ENCODE peak calls at places on chromosome 9, in five cellular contexts. S, E, R, P and X are unnamed samples.

GRCh38 chr9:131395745-131396479 is 2.0 kb downstream of the PRRC2B start:
- DNase-seq in E (peak), R (no peak), S (no peak), P (no peak), X (no peak)

GRCh38 chr9:137431416-137431931 is 8.3 kb downstream of the NOXA1 start:
- DNase-seq in P (no peak), R (peak), S (no peak), E (no peak), X (no peak)

GRCh38 chr9:86043999-86044398 is 55.4 kb downstream of the GOLM1 start:
- DNase-seq in R (no peak), P (no peak), S (no peak), E (no peak), X (no peak)

GRCh38 chr9:23769307-23769935 is 56.6 kb downstream of the ELAVL2 start:
- DNase-seq in E (no peak), P (peak), S (no peak), R (no peak), X (peak)

GRCh38 chr9:137582286-137582860 is 3.6 kb upstream of the DPH7 start:
- DNase-seq in P (no peak), S (peak), E (no peak), R (no peak), X (peak)

GRCh38 chr9:133141833-133142594 is 21.0 kb upstream of the RALGDS start:
- DNase-seq in P (peak), S (peak), R (no peak), E (no peak), X (no peak)

GRCh38 chr9:87872079-87872624 is 10.5 kb upstream of the SPATA31E1 start:
- DNase-seq in E (no peak), S (no peak), R (no peak), P (no peak), X (no peak)

GRCh38 chr9:74309654-74310053 is 187.5 kb upstream of the RORB start:
- DNase-seq in S (no peak), R (no peak), P (no peak), E (no peak), X (no peak)

GRCh38 chr9:119841005-119841404 is 471.8 kb upstream of the BRINP1 start:
- DNase-seq in P (no peak), E (no peak), S (no peak), R (no peak), X (no peak)

GRCh38 chr9:118701985-118702384 is 667.2 kb downstream of the BRINP1 start:
- DNase-seq in E (no peak), P (no peak), R (no peak), S (no peak), X (no peak)

GRCh38 chr9:16611969-16612368 is 258.5 kb downstream of the BNC2 start:
- DNase-seq in P (no peak), E (no peak), R (no peak), S (no peak), X (no peak)

GRCh38 chr9:135463140-135463539 is 16.4 kb upstream of the PPP1R26 start:
- DNase-seq in E (peak), P (no peak), S (no peak), R (no peak), X (peak)

GRCh38 chr9:106916491-106917235 is 53.7 kb downstream of the ZNF462 start:
- DNase-seq in P (peak), E (no peak), S (no peak), R (peak), X (peak)

GRCh38 chr9:116312221-116312620 is 158.6 kb downstream of the PAPPA start:
- DNase-seq in E (no peak), R (peak), P (no peak), S (no peak), X (no peak)

GRCh38 chr9:131304676-131305366 is 15.3 kb downstream of the PLPP7 start:
- DNase-seq in E (no peak), P (no peak), S (no peak), R (no peak), X (no peak)

GRCh38 chr9:83266618-83267543 is 203.9 kb upstream of the RASEF start:
- DNase-seq in P (no peak), E (no peak), R (peak), S (no peak), X (peak)

GRCh38 chr9:13100914-13101572 is 178.4 kb downstream of the MPDZ start:
- DNase-seq in S (no peak), R (no peak), P (no peak), E (no peak), X (no peak)

GRCh38 chr9:126516936-126517750 is 96.6 kb upstream of the LMX1B start:
- DNase-seq in P (no peak), E (no peak), R (no peak), S (no peak), X (peak)

GRCh38 chr9:124000161-124000783 is 11.3 kb upstream of the LHX2 start:
- DNase-seq in E (no peak), S (no peak), R (no peak), P (no peak), X (no peak)

GRCh38 chr9:12735669-12736068 is 39.2 kb upstream of the LURAP1L start:
- DNase-seq in R (no peak), E (no peak), P (no peak), S (no peak), X (no peak)

DNA sequence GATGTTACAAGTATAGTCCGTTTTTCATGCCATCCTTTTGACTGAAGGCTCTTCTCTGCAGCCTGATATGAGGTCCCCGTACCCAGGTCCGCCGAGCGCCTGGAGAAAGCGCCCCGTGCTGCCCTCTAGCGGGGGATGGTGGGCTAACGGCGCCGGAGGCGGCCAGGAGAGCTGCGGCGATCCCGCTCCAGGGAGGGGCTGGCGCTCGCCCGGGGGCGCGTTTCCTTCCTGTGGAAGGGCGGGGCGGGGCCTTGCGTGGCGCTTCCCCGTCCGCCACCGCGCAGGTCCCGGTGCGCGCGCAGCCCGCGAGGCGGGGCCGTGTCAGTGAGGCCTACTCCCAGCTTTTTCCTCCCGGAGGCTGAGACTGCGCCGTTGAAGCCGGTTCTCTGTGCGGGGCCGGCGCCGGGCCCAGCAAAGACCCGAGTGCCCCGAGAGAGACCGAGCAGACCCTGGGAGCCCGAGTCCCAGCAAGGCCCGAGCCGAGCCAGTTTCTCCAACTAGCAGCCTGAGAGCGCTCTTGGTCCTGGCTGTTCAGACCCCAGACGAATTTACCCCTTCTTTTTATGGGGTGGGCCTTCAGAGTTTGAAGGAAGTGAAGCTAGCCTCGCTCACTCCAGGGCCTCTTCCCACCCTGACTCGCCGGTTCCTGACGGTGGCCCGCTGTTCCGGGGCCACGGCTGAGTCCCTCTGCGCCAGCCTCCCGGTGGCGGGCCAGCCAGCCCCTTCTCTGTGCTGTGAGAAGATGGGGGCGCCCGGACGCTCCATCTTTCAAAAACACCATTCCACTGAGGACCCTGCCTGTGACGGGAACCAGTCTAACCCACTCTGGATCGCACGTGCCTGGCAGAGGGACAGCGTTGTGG is 9.7 kb upstream of the PHF2 start:
- DNase-seq in S (peak), P (peak), R (peak), E (peak), X (peak)
- TF ChIP-seq POLR2A in S (peak), P (peak), R (peak), E (peak), X (peak)

GRCh38 chr9:33250458-33250995 is 10.6 kb downstream of the SPINK4 start:
- DNase-seq in R (no peak), P (no peak), S (no peak), E (no peak), X (no peak)
- TF ChIP-seq POLR2A in R (no peak), P (no peak), S (no peak), E (no peak), X (no peak)

DNA sequence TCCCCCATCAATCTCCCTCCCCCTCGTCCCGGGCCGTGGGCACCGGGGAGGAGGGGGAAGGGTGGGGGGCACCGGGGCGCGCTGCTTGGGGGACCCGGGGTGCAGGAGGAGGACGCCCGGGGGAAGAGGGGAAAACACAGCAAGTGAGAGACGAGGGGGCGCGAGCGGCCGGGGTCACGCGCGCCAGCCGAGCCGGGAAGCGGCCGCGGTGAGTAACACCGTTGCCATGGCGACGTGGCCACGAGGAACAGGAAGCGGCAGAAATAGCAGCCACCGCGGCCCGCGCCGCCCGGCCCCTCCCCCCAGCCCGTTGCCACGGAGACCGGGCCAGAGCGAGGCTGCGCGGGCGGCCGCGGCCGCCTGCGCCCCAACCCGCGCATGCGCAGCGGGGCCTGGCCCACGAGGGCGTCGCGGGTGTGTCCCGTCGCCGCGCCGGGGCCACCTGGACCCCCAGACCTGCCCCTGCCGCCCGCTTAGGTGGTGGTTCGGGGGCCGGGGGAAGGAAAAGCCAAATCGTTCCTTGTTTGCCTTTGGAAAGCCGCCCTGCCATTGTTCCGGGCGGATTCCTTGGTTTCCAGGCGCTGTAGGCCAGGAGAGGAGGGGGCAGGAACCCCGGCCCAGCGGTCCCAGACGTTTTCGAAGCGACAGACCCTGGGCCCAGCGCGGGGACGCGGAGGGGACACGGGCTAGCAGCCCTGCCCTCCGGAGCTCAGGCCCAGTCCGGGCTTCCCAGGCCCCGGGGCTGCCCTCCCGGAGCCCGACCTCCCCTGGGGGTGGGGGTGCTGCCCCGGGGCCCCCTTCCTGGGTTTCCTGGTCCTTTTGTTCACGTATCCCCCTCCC is 207.1 kb downstream of the C9orf50 start:
- DNase-seq in E (peak), P (peak), S (peak), R (peak), X (peak)
- TF ChIP-seq POLR2A in E (peak), P (peak), S (no peak), R (peak), X (peak)

GRCh38 chr9:33524431-33524947 is 438 bp downstream of the ANKRD18B start:
- DNase-seq in P (peak), E (no peak), S (no peak), R (no peak), X (no peak)
- TF ChIP-seq POLR2A in P (no peak), E (no peak), S (no peak), R (no peak), X (no peak)

DNA sequence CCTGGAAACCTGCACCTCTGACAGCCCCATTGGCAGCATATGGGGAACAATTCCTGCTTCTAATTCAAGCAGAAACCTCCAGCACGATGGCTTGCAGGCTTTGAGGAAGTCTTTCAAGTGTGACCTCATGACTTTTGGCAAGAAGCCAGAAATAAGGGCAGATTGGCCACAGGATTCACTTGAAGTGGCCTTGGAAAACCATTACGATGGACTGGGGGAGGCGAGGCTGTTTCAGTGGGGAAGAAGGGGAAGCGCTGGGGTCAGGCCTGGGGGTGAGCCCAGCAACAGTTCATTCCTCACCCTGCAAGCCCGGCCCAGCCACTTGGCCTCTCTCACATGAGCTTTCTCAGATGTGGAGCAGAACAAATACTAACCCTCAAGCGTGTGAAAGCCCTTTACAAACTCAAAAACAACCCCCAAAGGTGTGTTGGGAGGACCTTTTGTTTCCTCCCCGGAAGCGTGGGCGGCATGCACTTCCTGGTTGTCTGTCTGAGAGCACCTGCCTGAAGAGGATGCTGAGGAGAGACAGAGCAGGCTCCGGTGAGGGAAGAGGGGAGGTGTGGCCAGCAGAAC is 26.9 kb upstream of the EEIG1 start:
- DNase-seq in E (peak), R (peak), P (peak), S (peak), X (peak)
- TF ChIP-seq POLR2A in E (no peak), R (no peak), P (no peak), S (no peak), X (no peak)

DNA sequence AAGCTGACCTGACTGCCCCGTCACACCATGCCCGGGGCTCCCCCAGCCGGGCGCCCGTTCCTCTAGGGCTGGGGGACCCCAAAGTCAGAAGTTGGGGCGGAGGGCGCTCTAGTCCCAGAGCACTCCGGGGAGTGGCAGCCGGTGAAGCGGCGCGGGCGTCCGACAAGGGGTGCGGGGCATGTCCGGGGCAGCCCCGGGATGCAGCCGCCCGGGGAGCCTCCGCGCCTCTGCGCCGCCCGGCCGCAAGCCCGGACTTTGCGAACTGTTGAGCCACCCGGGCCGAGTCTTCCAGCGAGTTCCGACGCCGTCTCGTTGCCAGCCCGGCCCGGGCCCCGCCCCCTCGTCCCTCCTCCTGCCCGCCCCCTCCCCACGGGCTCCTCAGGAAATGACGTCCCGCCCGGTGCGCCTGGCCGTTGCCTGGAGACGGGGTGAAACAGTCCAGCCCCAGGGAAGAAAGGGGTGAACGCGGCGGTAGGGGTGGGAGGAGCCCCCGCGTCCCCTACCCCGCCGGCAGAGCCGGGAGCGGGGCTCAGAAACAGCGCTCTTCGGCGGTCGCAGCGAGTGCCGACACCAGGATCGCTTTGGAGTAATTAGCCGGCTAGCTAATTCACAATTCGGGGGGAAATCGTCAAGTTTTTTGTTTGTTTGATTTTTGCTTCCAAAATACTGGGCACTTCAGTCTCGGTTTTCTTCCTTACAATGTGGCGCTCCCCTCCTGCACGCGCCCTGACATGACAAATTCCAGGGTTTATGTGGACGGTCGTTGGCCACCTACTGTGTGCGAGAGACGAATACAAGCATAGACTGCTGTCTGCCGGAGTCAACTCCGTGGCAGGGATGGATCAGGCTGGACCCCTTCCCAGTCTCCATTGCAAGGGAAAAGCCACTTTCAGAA is at the start of gene WHRN:
- DNase-seq in E (peak), P (peak), S (peak), R (peak), X (peak)
- TF ChIP-seq POLR2A in E (peak), P (peak), S (no peak), R (peak), X (peak)

GRCh38 chr9:111711548-111711947 is 50.1 kb downstream of the GNG10 start:
- DNase-seq in S (no peak), E (no peak), P (no peak), R (no peak), X (no peak)
- TF ChIP-seq POLR2A in S (no peak), E (no peak), P (no peak), R (no peak), X (no peak)

GRCh38 chr9:92963831-92964606 is 16.7 kb downstream of the FGD3 start:
- DNase-seq in E (no peak), P (no peak), S (peak), R (no peak), X (no peak)
- TF ChIP-seq POLR2A in E (no peak), P (no peak), S (no peak), R (no peak), X (no peak)